ENCODE peak calls at places on chromosomes 12 and 14, in eight cellular contexts. Y, F, P, M, S, I, D and L are unnamed samples.

GRCh38 chr14:24098927-24099813 is 5.1 kb downstream of the PCK2 start:
- DNase-seq in I (no peak), S (no peak), Y (no peak), D (no peak), M (no peak), F (no peak), P (no peak), L (no peak)

GRCh38 chr14:33103489-33103888 is 164.8 kb downstream of the NPAS3 start:
- DNase-seq in P (no peak), D (no peak), S (no peak), M (no peak), F (no peak), I (no peak), Y (no peak), L (no peak)

GRCh38 chr12:2183556-2184541 is 131.1 kb downstream of the CACNA1C start:
- DNase-seq in D (no peak), Y (no peak), I (peak), F (no peak), S (peak), P (peak), M (no peak), L (peak)

GRCh38 chr12:132486576-132486975 is 3.4 kb upstream of the FBRSL1 start:
- DNase-seq in M (no peak), D (no peak), Y (no peak), P (no peak), F (no peak), I (no peak), S (no peak), L (no peak)

GRCh38 chr12:22702690-22703089 is 77.7 kb downstream of the ETNK1 start:
- DNase-seq in Y (no peak), F (no peak), M (no peak), I (no peak), S (peak), D (no peak), P (no peak), L (no peak)

GRCh38 chr12:110171636-110172035 is 47.5 kb downstream of the IFT81 start:
- DNase-seq in P (no peak), Y (no peak), F (no peak), D (no peak), S (no peak), I (no peak), M (no peak), L (no peak)

GRCh38 chr12:66331016-66331415 is 28.7 kb downstream of the HELB start:
- DNase-seq in M (no peak), D (no peak), P (no peak), Y (no peak), I (no peak), F (no peak), S (no peak), L (no peak)

GRCh38 chr14:70036665-70037064 is 152.1 kb downstream of the SLC8A3 start:
- DNase-seq in M (no peak), S (no peak), D (no peak), Y (no peak), F (no peak), I (no peak), P (no peak), L (no peak)

GRCh38 chr14:39417014-39417413 is 15.2 kb downstream of the FBXO33 start:
- DNase-seq in F (no peak), I (no peak), Y (no peak), S (peak), D (no peak), M (no peak), P (peak), L (no peak)

GRCh38 chr12:62581288-62582064 is 114.8 kb downstream of the MON2 start:
- DNase-seq in P (peak), F (peak), M (no peak), Y (no peak), S (peak), D (no peak), I (peak), L (peak)

GRCh38 chr12:3357950-3358525 is 133.0 kb upstream of the PRMT8 start:
- DNase-seq in S (no peak), P (no peak), F (no peak), D (no peak), Y (no peak), M (no peak), I (no peak), L (no peak)

GRCh38 chr12:26845057-26845666 is 12.2 kb upstream of the ITPR2 start:
- DNase-seq in M (no peak), P (peak), D (no peak), F (no peak), S (peak), I (no peak), Y (no peak), L (no peak)

GRCh38 chr12:55610598-55610997 is 26.1 kb upstream of the OR10P1 start:
- DNase-seq in D (no peak), S (no peak), Y (no peak), P (no peak), I (no peak), M (no peak), F (no peak), L (no peak)

GRCh38 chr14:80084196-80084595 is 127.1 kb downstream of the DIO2 start:
- DNase-seq in I (no peak), D (no peak), F (no peak), M (no peak), Y (no peak), S (no peak), P (no peak), L (no peak)

GRCh38 chr14:36383674-36384421 is 63.4 kb upstream of the MBIP start:
- DNase-seq in P (no peak), D (peak), Y (no peak), M (no peak), S (no peak), F (no peak), I (no peak), L (no peak)

GRCh38 chr14:102532204-102532658 is 22.7 kb upstream of the ANKRD9 start:
- DNase-seq in F (no peak), S (peak), D (no peak), P (peak), Y (no peak), M (no peak), I (no peak), L (no peak)

GRCh38 chr12:80321653-80322052 is 122.4 kb upstream of the PTPRQ start:
- DNase-seq in M (no peak), Y (no peak), D (peak), S (peak), I (no peak), P (peak), F (no peak), L (no peak)

GRCh38 chr12:109946505-109946904 is 46.4 kb downstream of the TCHP start:
- DNase-seq in D (no peak), Y (no peak), M (no peak), I (no peak), F (no peak), P (peak), S (no peak), L (no peak)

GRCh38 chr12:62817556-62818271 is 117.2 kb downstream of the PPM1H start:
- DNase-seq in F (no peak), M (no peak), I (no peak), D (no peak), Y (no peak), S (peak), P (peak), L (peak)

GRCh38 chr12:48861111-48861510 is 4.6 kb downstream of the RND1 start:
- DNase-seq in Y (no peak), M (no peak), I (no peak), P (no peak), D (no peak), S (no peak), F (no peak), L (no peak)

GRCh38 chr12:123799227-123799626 is 37.1 kb downstream of the DNAH10 start:
- DNase-seq in S (no peak), I (no peak), P (no peak), D (no peak), M (no peak), Y (no peak), F (no peak), L (no peak)

GRCh38 chr14:70023871-70024270 is 144.7 kb downstream of the SMOC1 start:
- DNase-seq in M (no peak), P (no peak), S (no peak), F (no peak), Y (no peak), I (no peak), D (no peak), L (no peak)

GRCh38 chr12:78887008-78887407 is 22.4 kb downstream of the SYT1 start:
- DNase-seq in Y (no peak), S (peak), F (no peak), P (peak), D (no peak), I (peak), M (no peak), L (no peak)

GRCh38 chr12:122082621-122083356 is 4.2 kb downstream of the MLXIP start:
- DNase-seq in S (no peak), P (no peak), F (no peak), M (no peak), Y (no peak), D (no peak), I (no peak), L (peak)

GRCh38 chr12:68089101-68089500 is 70.4 kb downstream of the IFNG start:
- DNase-seq in M (no peak), S (no peak), I (no peak), Y (no peak), P (no peak), D (no peak), F (no peak), L (no peak)

GRCh38 chr14:104419865-104420458 is 159.6 kb upstream of the C14orf180 start:
- DNase-seq in M (no peak), F (no peak), I (no peak), D (no peak), Y (no peak), S (no peak), P (no peak), L (no peak)

GRCh38 chr14:102316048-102316745 is 3.3 kb upstream of the ZNF839 start:
- DNase-seq in S (peak), D (peak), I (peak), P (peak), M (no peak), F (no peak), Y (no peak), L (peak)

GRCh38 chr12:6998708-6999451 is 19.4 kb downstream of the LPCAT3 start:
- DNase-seq in M (no peak), D (no peak), I (no peak), S (peak), P (no peak), F (no peak), Y (no peak), L (no peak)

GRCh38 chr14:54086780-54087179 is 130.2 kb upstream of the BMP4 start:
- DNase-seq in D (no peak), P (peak), F (no peak), Y (no peak), S (no peak), I (no peak), M (no peak), L (no peak)